ENCODE peak calls at places on chromosomes 12 and 14, in four cellular contexts. F is H1, Q is HepG2, I is GM12878. T is an unnamed sample.

GRCh38 chr14:54942913-54943312 is 40.3 kb upstream of the GCH1 start:
- DNase-seq in F (no peak), Q (no peak), I (no peak), T (no peak)

GRCh38 chr12:117473856-117474255 is 112.4 kb upstream of the NOS1 start:
- DNase-seq in I (no peak), Q (no peak), F (no peak), T (no peak)

GRCh38 chr12:60072911-60073310 is 477.1 kb downstream of the SLC16A7 start:
- DNase-seq in Q (no peak), F (no peak), I (no peak), T (no peak)

GRCh38 chr12:14417717-14418116 is 52.2 kb downstream of the ATF7IP start:
- DNase-seq in Q (peak), F (peak), I (no peak), T (peak)

GRCh38 chr14:81268016-81268416 is 47.3 kb upstream of the GTF2A1 start:
- DNase-seq in F (no peak), Q (peak), I (no peak), T (peak)

GRCh38 chr12:25723286-25723685 is 170.2 kb upstream of the LMNTD1 start:
- DNase-seq in Q (no peak), I (no peak), F (no peak), T (no peak)

GRCh38 chr14:74257078-74257987 is 18.1 kb downstream of the VSX2 start:
- DNase-seq in F (peak), I (no peak), Q (no peak), T (peak)

GRCh38 chr14:86088156-86088555 is 558.2 kb downstream of the FLRT2 start:
- DNase-seq in Q (no peak), I (no peak), F (no peak), T (no peak)

GRCh38 chr14:64688801-64689200 is 15.4 kb upstream of the PLEKHG3 start:
- DNase-seq in Q (no peak), I (no peak), F (no peak), T (no peak)

GRCh38 chr12:12722351-12723146 is 5.4 kb downstream of the CDKN1B start:
- DNase-seq in F (no peak), Q (no peak), I (no peak), T (no peak)

GRCh38 chr12:66296171-66296683 is 6.1 kb upstream of the HELB start:
- DNase-seq in F (no peak), I (no peak), Q (no peak), T (no peak)

GRCh38 chr12:47846294-47846996 is 26.7 kb upstream of the HDAC7 start:
- DNase-seq in F (no peak), I (no peak), Q (no peak), T (no peak)

GRCh38 chr12:48980953-48981756 is 3.0 kb downstream of the WNT1 start:
- DNase-seq in Q (no peak), I (no peak), F (no peak), T (peak)

GRCh38 chr14:92280554-92281262 is 42.3 kb upstream of the SLC24A4 start:
- DNase-seq in F (no peak), Q (no peak), I (peak), T (no peak)

GRCh38 chr14:103091041-103091882 is 3.3 kb upstream of the EXOC3L4 start:
- DNase-seq in I (no peak), F (peak), Q (no peak), T (peak)

GRCh38 chr12:122610911-122611310 is 83.9 kb downstream of the KNTC1 start:
- DNase-seq in Q (no peak), F (no peak), I (no peak), T (no peak)

GRCh38 chr12:3277261-3277943 is 200.2 kb downstream of the TSPAN9 start:
- DNase-seq in I (no peak), Q (no peak), F (no peak), T (no peak)

GRCh38 chr12:117684471-117684870 is 284.3 kb downstream of the KSR2 start:
- DNase-seq in F (no peak), Q (no peak), I (no peak), T (no peak)

GRCh38 chr12:60872219-60872618 is 1276.4 kb downstream of the SLC16A7 start:
- DNase-seq in I (no peak), Q (no peak), F (no peak), T (no peak)

GRCh38 chr12:75710361-75711069 is 199.1 kb upstream of the KRR1 start:
- DNase-seq in Q (peak), F (no peak), I (no peak), T (no peak)

GRCh38 chr12:114742363-114742762 is 58.4 kb upstream of the TBX3 start:
- DNase-seq in Q (no peak), I (no peak), F (no peak), T (no peak)

GRCh38 chr12:68276400-68276930 is 23.1 kb upstream of the IL22 start:
- DNase-seq in Q (no peak), F (no peak), I (no peak), T (no peak)

GRCh38 chr12:15538881-15539280 is 216.6 kb downstream of the PTPRO start:
- DNase-seq in F (no peak), I (no peak), Q (no peak), T (no peak)
- TF ChIP-seq JUND in F (no peak), I (no peak), Q (no peak), T (no peak)

GRCh38 chr14:38290601-38291190 is 34.8 kb upstream of the CLEC14A start:
- DNase-seq in Q (peak), I (no peak), F (no peak), T (no peak)
- TF ChIP-seq CBX5 in Q (no peak), I (no peak), F (no peak), T (no peak)

GRCh38 chr12:2242206-2242605 is 189.4 kb downstream of the CACNA1C start:
- DNase-seq in Q (no peak), I (no peak), F (no peak), T (no peak)

GRCh38 chr12:2240984-2241383 is 188.2 kb downstream of the CACNA1C start:
- DNase-seq in I (no peak), F (no peak), Q (no peak), T (no peak)

GRCh38 chr12:2244013-2244861 is 191.4 kb downstream of the CACNA1C start:
- DNase-seq in Q (peak), F (no peak), I (no peak), T (no peak)

GRCh38 chr12:2242816-2243215 is 190.0 kb downstream of the CACNA1C start:
- DNase-seq in I (no peak), F (no peak), Q (no peak), T (no peak)

DNA sequence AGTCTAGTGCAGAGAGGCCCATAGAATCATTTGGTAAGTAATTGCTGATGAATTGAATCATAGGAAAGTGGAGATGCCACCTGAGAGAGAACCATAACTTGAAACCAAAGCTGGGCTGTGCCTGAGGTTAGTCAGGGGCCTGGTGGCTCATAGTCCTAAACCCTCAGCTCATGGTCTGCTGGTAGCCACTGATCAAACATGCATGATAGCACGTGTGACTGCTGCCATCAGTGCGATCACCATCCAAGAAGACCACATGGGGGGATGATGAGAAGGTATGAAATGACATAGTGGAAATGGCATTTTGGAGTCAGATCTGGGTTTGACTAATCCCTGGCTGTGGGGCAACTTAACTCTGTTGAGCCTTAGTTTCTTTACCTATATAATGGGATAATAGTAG is 190.5 kb downstream of the CACNA1C start:
- DNase-seq in I (no peak), Q (no peak), F (no peak), T (no peak)
- TF ChIP-seq JUND in I (no peak), Q (no peak), F (no peak), T (no peak)

DNA sequence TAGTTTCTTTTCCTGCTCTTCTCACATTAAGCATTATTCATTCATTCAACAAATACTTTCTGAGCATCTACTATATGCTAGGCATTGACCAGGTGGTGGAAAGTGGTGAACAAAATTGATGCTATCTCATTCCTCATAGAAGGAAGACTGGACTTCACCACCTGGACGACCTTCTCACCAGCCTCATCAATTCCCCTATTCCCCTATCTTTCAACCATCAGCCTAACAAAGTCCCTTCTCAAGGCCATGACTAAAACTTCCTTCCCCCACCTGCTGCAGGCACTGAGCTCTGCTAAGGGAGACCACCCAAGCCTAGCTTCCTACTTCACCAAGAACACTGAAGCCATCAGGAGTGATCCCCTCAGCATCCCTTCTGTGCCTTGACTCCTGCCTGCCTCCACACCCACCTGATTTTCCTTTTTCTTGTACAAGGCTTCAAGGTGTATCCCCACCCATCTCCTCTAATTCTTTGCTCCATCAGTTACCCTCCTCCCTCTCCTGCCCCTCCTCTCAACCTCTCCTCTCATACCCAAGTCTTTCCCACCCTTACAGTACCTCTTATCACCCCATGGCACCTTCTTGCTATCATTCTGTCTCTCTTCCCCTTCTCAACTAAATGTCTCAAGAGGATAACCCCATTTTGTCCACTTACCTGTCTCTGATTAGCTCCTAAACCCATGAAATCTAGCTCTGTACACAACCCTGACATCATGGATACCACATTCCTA is 19.5 kb downstream of the KRT76 start:
- DNase-seq in Q (no peak), I (no peak), F (no peak), T (no peak)
- TF ChIP-seq CBX5 in Q (no peak), I (no peak), F (no peak), T (no peak)

GRCh38 chr14:56295743-56296142 is 177.5 kb downstream of the PELI2 start:
- DNase-seq in Q (no peak), I (no peak), F (no peak), T (no peak)
- TF ChIP-seq JUND in Q (no peak), I (no peak), F (no peak), T (no peak)

GRCh38 chr14:72736348-72736747 is 157.6 kb downstream of the DPF3 start:
- DNase-seq in I (no peak), F (no peak), Q (peak), T (peak)
- TF ChIP-seq CBX5 in I (no peak), F (no peak), Q (no peak), T (no peak)

GRCh38 chr12:52437508-52437907 is 3.3 kb upstream of the KRT75 start:
- DNase-seq in F (no peak), Q (no peak), I (no peak), T (no peak)
- TF ChIP-seq JUND in F (no peak), Q (no peak), I (no peak), T (no peak)

DNA sequence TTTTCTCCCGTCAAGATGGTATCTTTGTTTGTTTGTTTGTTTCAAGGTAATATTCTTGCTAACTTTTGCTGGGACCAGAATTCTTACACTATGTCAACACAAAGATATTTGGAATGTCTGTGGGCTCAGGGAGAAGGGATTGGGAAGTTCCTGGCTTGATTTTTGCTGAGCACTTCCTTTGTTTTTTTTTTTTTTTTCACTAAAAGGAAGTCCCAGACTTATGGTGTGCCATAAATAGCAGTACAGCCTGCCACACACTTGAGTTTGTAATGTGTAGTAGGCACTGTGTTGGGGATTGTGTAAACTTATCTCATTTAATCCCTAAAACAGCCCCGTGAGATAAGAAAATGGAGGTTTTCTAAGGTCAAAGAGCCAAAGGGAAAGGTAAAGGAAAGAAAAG is 11.1 kb upstream of the RNU6-7 start:
- DNase-seq in I (no peak), Q (no peak), F (no peak), T (no peak)
- TF ChIP-seq CBX5 in I (no peak), Q (no peak), F (no peak), T (no peak)

GRCh38 chr14:67265131-67265530 is 23.9 kb downstream of the PALS1 start:
- DNase-seq in I (no peak), F (no peak), Q (no peak), T (no peak)

GRCh38 chr14:67267929-67268328 is 26.7 kb downstream of the PALS1 start:
- DNase-seq in Q (no peak), F (no peak), I (no peak), T (no peak)

GRCh38 chr14:67260965-67261364 is 19.7 kb downstream of the PALS1 start:
- DNase-seq in I (no peak), F (no peak), Q (no peak), T (no peak)

GRCh38 chr14:67260114-67260513 is 18.9 kb downstream of the PALS1 start:
- DNase-seq in F (no peak), I (no peak), Q (no peak), T (no peak)

GRCh38 chr14:67263499-67264149 is 22.4 kb downstream of the PALS1 start:
- DNase-seq in Q (no peak), F (no peak), I (no peak), T (no peak)
- TF ChIP-seq JUND in Q (no peak), F (no peak), I (no peak), T (no peak)

T was measured in K562.